ENCODE peak calls at places on chromosome 14, in nine cellular contexts. G is skeletal muscle cell, H is Right ventricle myocardium superior, D is astrocyte of the spinal cord, X is right cardiac atrium, M is T47D, T is caudate nucleus, A is DND-41, I is MCF 10A. Y is an unnamed sample.

GRCh38 chr14:64293976-64294671 is at the start of gene ESR2:
- DNase-seq in D (peak), A (peak), H (peak), G (no peak), M (peak), X (peak), I (no peak), T (no peak), Y (no peak)

GRCh38 chr14:73717247-73717646 is 3.1 kb upstream of the PNMA1 start:
- DNase-seq in I (no peak), D (peak), A (no peak), M (peak), T (no peak), X (no peak), H (no peak), G (no peak), Y (no peak)

GRCh38 chr14:69620211-69620611 is 8.8 kb downstream of the SUSD6 start:
- DNase-seq in I (no peak), A (no peak), M (peak), H (no peak), X (no peak), T (no peak), D (no peak), G (no peak), Y (no peak)

GRCh38 chr14:38016497-38016896 is 191.2 kb upstream of the SSTR1 start:
- DNase-seq in A (no peak), T (no peak), G (no peak), M (peak), D (no peak), I (no peak), X (no peak), H (no peak), Y (peak)

GRCh38 chr14:76926521-76927251 is 100.5 kb downstream of the LRRC74A start:
- DNase-seq in D (no peak), M (no peak), I (no peak), T (peak), H (peak), X (peak), G (no peak), A (peak), Y (peak)

GRCh38 chr14:52840916-52841315 is 49.5 kb upstream of the GNPNAT1 start:
- DNase-seq in A (no peak), T (no peak), M (no peak), G (peak), I (peak), X (peak), H (peak), D (peak), Y (no peak)

GRCh38 chr14:54877015-54877702 is 25.5 kb downstream of the GCH1 start:
- DNase-seq in G (no peak), X (no peak), I (no peak), H (no peak), T (no peak), D (no peak), A (no peak), M (no peak), Y (peak)

GRCh38 chr14:91947196-91948184 is at the start of gene FBLN5:
- DNase-seq in T (no peak), X (peak), A (no peak), D (peak), G (peak), M (peak), I (peak), H (peak), Y (no peak)

GRCh38 chr14:35403397-35404245 is 928 bp downstream of the NFKBIA start:
- DNase-seq in I (peak), G (peak), X (peak), D (peak), T (peak), M (peak), A (peak), H (peak), Y (peak)

GRCh38 chr14:62614117-62614516 is 431.1 kb downstream of the KCNH5 start:
- DNase-seq in H (no peak), X (no peak), I (no peak), T (no peak), G (no peak), D (no peak), A (no peak), M (no peak), Y (no peak)

GRCh38 chr14:86505808-86506207 is 975.9 kb downstream of the FLRT2 start:
- DNase-seq in M (no peak), I (peak), A (no peak), G (no peak), T (no peak), D (no peak), H (no peak), X (no peak), Y (no peak)

GRCh38 chr14:61472801-61473376 is 151.5 kb downstream of the PRKCH start:
- DNase-seq in H (no peak), G (no peak), D (no peak), I (no peak), X (no peak), A (peak), M (no peak), T (no peak), Y (peak)

GRCh38 chr14:81818271-81818670 is 284.6 kb upstream of the SEL1L start:
- DNase-seq in G (no peak), D (no peak), A (no peak), T (no peak), I (no peak), X (no peak), M (no peak), H (no peak), Y (no peak)

GRCh38 chr14:59969319-59969718 is 49.4 kb downstream of the LRRC9 start:
- DNase-seq in D (peak), G (no peak), A (no peak), M (peak), H (no peak), T (no peak), I (peak), X (no peak), Y (no peak)

GRCh38 chr14:26427059-26427458 is 170.8 kb downstream of the NOVA1 start:
- DNase-seq in G (peak), T (no peak), X (no peak), D (peak), M (no peak), H (peak), A (no peak), I (peak), Y (no peak)

GRCh38 chr14:75147423-75148071 is 20.7 kb upstream of the NEK9 start:
- DNase-seq in T (peak), M (peak), I (peak), G (peak), H (peak), D (peak), A (peak), X (peak), Y (no peak)

GRCh38 chr14:32545109-32545857 is 216.2 kb downstream of the AKAP6 start:
- DNase-seq in G (no peak), A (no peak), I (no peak), H (no peak), X (no peak), D (no peak), T (no peak), M (no peak), Y (no peak)

GRCh38 chr14:99479903-99480855 is 480 bp downstream of the SETD3 start:
- DNase-seq in G (peak), X (peak), I (peak), T (no peak), D (peak), H (peak), A (peak), M (peak), Y (no peak)

GRCh38 chr14:68549966-68550705 is 242.7 kb downstream of the ZFP36L1 start:
- DNase-seq in M (no peak), G (peak), D (peak), A (no peak), H (no peak), T (no peak), I (peak), X (no peak), Y (no peak)

GRCh38 chr14:104597576-104597975 is 7.0 kb downstream of the TMEM179 start:
- DNase-seq in D (no peak), X (no peak), H (peak), T (no peak), G (no peak), I (no peak), M (no peak), A (no peak), Y (no peak)

GRCh38 chr14:92677087-92677668 is 71.2 kb downstream of the LGMN start:
- DNase-seq in D (no peak), X (no peak), I (no peak), H (no peak), A (no peak), T (no peak), M (no peak), G (no peak), Y (peak)

GRCh38 chr14:101365329-101366158 is 195.8 kb upstream of the DIO3 start:
- DNase-seq in D (no peak), H (no peak), A (no peak), X (no peak), G (no peak), T (no peak), M (no peak), I (no peak), Y (no peak)

GRCh38 chr14:37198273-37198598 is 499 bp downstream of the MIPOL1 start:
- DNase-seq in G (no peak), M (no peak), I (no peak), H (no peak), A (no peak), X (no peak), D (no peak), T (no peak), Y (no peak)

GRCh38 chr14:63901434-63902085 is 48.8 kb downstream of the SYNE2 start:
- DNase-seq in G (peak), X (no peak), M (no peak), I (peak), A (peak), D (peak), T (no peak), H (no peak), Y (peak)

GRCh38 chr14:72710212-72710611 is 183.7 kb downstream of the DPF3 start:
- DNase-seq in M (no peak), A (no peak), I (no peak), G (no peak), H (no peak), D (peak), X (no peak), T (no peak), Y (no peak)

GRCh38 chr14:101729382-101729781 is 32.1 kb upstream of the PPP2R5C start:
- DNase-seq in G (no peak), H (no peak), I (no peak), T (no peak), A (no peak), D (no peak), X (no peak), M (no peak), Y (no peak)

GRCh38 chr14:99729991-99730875 is 46.1 kb downstream of the CYP46A1 start:
- DNase-seq in A (no peak), M (peak), D (peak), T (no peak), H (peak), I (peak), G (no peak), X (peak), Y (no peak)

GRCh38 chr14:61860294-61860918 is 98.2 kb downstream of the SNAPC1 start:
- DNase-seq in T (no peak), G (no peak), H (peak), I (peak), X (peak), D (peak), A (peak), M (peak), Y (peak)

GRCh38 chr14:35378638-35379568 is 25.6 kb downstream of the NFKBIA start:
- DNase-seq in T (no peak), H (peak), G (no peak), X (no peak), I (no peak), A (no peak), M (no peak), D (no peak), Y (no peak)

GRCh38 chr14:103854017-103854808 is 6.8 kb upstream of the PPP1R13B start:
- DNase-seq in A (no peak), H (no peak), M (no peak), I (peak), T (no peak), D (no peak), X (no peak), G (no peak), Y (no peak)

GRCh38 chr14:92737206-92737605 is 11.2 kb downstream of the LGMN start:
- DNase-seq in T (no peak), A (no peak), D (no peak), H (no peak), X (no peak), G (no peak), I (no peak), M (no peak), Y (peak)

GRCh38 chr14:46381674-46382073 is 269.9 kb downstream of the RPL10L start:
- DNase-seq in H (no peak), A (no peak), I (no peak), G (no peak), X (no peak), T (no peak), D (no peak), M (no peak), Y (no peak)

GRCh38 chr14:31435276-31435675 is 14.9 kb upstream of the HEATR5A start:
- DNase-seq in T (no peak), X (no peak), D (no peak), G (peak), I (no peak), M (no peak), A (no peak), H (no peak), Y (no peak)

GRCh38 chr14:68401320-68401719 is 391.5 kb downstream of the ZFP36L1 start:
- DNase-seq in G (no peak), M (peak), I (peak), A (no peak), X (no peak), D (no peak), T (no peak), H (no peak), Y (no peak)

GRCh38 chr14:104524726-104525125 is 54.8 kb upstream of the C14orf180 start:
- DNase-seq in A (no peak), T (no peak), X (no peak), G (no peak), H (no peak), M (no peak), D (no peak), I (no peak), Y (no peak)

GRCh38 chr14:97143456-97143855 is 346.3 kb downstream of the VRK1 start:
- DNase-seq in I (no peak), M (no peak), H (no peak), A (no peak), X (no peak), T (no peak), G (no peak), D (no peak), Y (no peak)

GRCh38 chr14:54788701-54789100 is 113.9 kb downstream of the GCH1 start:
- DNase-seq in D (no peak), I (no peak), H (no peak), A (no peak), M (no peak), X (no peak), G (no peak), T (no peak), Y (no peak)

GRCh38 chr14:56273949-56274348 is 155.7 kb downstream of the PELI2 start:
- DNase-seq in D (no peak), G (no peak), A (no peak), T (peak), X (no peak), M (no peak), H (no peak), I (no peak), Y (no peak)